ENCODE peak calls at places on chromosomes 5 and 9, in eight cellular contexts. D is cardiac muscle cell, G is IMR-90, L is astrocyte, C is kidney epithelial cell, O is upper lobe of left lung, R is hepatocyte, A is upper lobe of right lung. N is an unnamed sample. For H3K27me3, the result is how much of the 10 kb centered on the place peaks cover.

GRCh38 chr9:126880226-126880946 is 19.9 kb downstream of the ZBTB34 start:
- DNase-seq in D (no peak), G (no peak), L (no peak), C (no peak), O (no peak), R (no peak), A (peak), N (no peak)

GRCh38 chr9:27247756-27248155 is 49.2 kb downstream of the EQTN start:
- DNase-seq in D (peak), G (peak), L (peak), C (no peak), O (no peak), R (peak), A (no peak), N (no peak)

GRCh38 chr5:36908544-36909260 is 32.1 kb downstream of the NIPBL start:
- DNase-seq in D (no peak), G (no peak), L (no peak), C (no peak), O (no peak), R (no peak), A (no peak), N (no peak)

GRCh38 chr5:58751222-58751621 is 168.3 kb downstream of the RAB3C start:
- DNase-seq in D (no peak), G (peak), L (peak), C (peak), O (no peak), R (peak), A (no peak), N (no peak)

GRCh38 chr9:81456431-81456970 is 232.8 kb downstream of the TLE1 start:
- DNase-seq in D (no peak), G (peak), L (peak), C (no peak), O (no peak), R (no peak), A (no peak), N (peak)

GRCh38 chr5:132019857-132020555 is 8.5 kb upstream of the ACSL6 start:
- DNase-seq in D (no peak), G (no peak), L (no peak), C (no peak), O (no peak), R (no peak), A (no peak), N (no peak)

GRCh38 chr5:432201-432927 is 10.6 kb upstream of the EXOC3 start:
- DNase-seq in D (no peak), G (no peak), L (no peak), C (no peak), O (peak), R (no peak), A (peak), N (no peak)

GRCh38 chr5:129622531-129622930 is 125.4 kb upstream of the MINAR2 start:
- DNase-seq in D (no peak), G (no peak), L (no peak), C (no peak), O (no peak), R (no peak), A (no peak), N (no peak)

GRCh38 chr9:128073260-128073886 is 5.3 kb downstream of the SLC25A25 start:
- DNase-seq in D (no peak), G (peak), L (no peak), C (no peak), O (no peak), R (no peak), A (no peak), N (no peak)

DNA sequence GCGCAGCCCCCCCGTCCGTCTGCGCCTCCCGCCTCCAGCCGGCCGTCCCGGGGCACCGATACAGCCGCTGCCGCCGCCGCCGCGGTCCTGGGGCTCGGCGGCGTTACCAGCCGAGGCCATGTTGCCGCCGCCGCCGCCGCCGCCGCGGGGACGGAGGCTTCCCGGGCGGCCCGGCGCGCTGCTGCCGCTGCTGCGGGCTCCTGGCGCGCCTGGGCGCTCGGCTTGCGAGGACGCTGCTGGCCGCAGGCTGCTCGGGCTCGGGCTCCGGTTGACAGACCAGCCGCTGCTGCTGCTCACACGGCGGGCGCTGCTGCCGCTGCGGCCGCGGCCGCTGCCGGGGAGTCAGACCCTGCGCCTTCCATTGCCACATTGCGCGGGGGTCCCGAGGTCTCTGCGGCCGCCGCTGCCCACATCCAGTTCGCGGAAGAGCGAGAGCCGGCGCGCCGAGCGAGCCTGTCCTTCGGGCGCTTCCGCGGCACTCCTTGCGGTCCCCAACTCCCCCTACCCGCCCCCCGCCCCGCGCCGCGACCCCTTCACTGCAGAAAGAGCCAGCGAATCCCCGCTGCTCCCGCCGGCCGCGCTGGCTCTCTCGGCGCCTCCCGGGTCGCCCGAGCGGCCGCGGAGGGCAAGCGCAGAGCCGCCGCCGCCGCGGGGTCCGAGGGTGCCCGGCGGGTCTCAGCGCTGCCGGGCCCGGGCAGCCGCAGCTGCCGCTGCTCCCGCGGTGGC is 8.4 kb downstream of the PTCH1 start:
- DNase-seq in D (no peak), G (no peak), L (no peak), C (no peak), O (peak), R (peak), A (peak), N (no peak)
- H3K4me3 ChIP-seq in D (peak), G (peak), L (peak), C (peak), O (peak), R (peak), A (peak), N (peak)

DNA sequence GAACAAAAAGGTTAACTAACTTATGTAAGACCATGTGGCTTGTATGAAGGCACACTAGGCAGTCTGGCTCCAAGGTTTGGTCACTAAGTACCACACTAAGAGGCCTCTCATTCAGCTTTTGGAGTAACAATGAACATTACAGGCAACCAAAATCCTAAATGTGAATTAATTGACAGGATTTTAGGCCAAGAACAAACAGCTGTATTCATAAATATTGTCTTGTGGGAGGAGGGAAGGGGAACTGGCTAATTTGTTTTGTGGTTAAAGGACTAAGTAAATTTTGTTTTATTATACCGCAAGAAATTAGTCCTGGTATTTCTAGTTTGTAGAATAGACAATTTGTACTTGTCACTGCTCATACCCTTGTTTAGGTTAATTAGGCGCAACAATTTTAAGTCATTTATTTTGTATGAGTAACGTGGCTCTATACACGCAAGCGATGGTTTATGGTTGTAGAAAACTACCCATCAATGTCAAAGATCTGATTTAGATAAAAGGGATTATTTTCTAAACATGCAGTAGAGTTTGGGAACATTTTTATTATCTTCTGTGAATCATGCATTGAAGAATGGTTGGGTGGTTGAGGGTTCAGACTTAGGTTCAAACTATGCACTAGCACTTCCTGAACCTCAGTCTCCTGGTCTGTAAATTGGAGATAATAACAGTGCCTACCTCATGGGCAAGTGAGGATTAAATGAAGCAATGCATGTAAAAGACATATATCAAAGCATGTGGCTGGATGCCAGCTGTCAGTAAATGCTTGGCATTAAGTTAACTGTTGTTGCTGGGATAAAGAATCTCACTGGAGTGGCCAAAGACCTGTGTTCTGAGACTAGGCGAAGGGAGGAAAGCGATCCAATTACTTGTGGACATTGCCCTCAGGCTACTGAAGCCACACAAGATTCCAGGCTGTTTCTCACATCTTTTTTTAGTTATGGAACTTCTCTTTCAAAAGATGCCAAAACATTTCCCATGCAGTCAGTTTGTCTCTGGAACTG is 1.3 kb upstream of the OTULINL start:
- DNase-seq in D (no peak), G (no peak), L (peak), C (no peak), O (no peak), R (peak), A (no peak), N (peak)
- H3K27me3 ChIP-seq in D (half or more), G (half or more), L (under half), C (under half), O (under half), R (under half), A (under half), N (under half)

DNA sequence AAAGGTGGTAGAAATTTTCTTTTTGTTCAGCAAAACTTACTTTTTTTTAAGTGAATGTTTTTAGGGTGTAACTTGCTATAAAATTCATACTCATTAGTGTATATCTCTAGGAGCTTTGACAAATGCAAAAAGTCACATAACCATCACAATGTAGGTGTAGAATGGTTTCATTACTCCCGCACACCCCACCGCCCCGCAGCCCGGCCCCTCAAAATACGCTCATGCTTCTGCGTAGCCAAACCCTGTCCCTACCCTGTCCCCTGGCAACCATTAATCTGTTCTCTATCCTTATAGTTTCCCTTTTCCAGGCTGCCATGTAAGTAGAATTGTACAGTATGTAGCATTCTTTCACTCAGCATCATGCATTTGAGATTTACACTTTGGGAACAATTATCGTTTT is 9.2 kb upstream of the PRLR start:
- DNase-seq in D (no peak), G (no peak), L (no peak), C (no peak), O (peak), R (no peak), A (no peak), N (no peak)
- TF ChIP-seq CTCF in D (no peak), G (no peak), L (no peak), C (no peak), O (no peak), R (no peak), A (no peak), N (no peak)

GRCh38 chr9:93959739-93960154 is 4.6 kb upstream of the BARX1 start:
- DNase-seq in D (no peak), G (no peak), L (no peak), C (no peak), O (no peak), R (no peak), A (no peak), N (no peak)

GRCh38 chr9:93962041-93962440 is 6.9 kb upstream of the BARX1 start:
- DNase-seq in D (no peak), G (no peak), L (no peak), C (no peak), O (no peak), R (no peak), A (no peak), N (no peak)

GRCh38 chr9:93958875-93959682 is 3.9 kb upstream of the BARX1 start:
- DNase-seq in D (no peak), G (peak), L (no peak), C (no peak), O (peak), R (peak), A (peak), N (no peak)

GRCh38 chr9:93960971-93961841 is 6.1 kb upstream of the BARX1 start:
- DNase-seq in D (no peak), G (no peak), L (no peak), C (no peak), O (no peak), R (no peak), A (peak), N (no peak)

DNA sequence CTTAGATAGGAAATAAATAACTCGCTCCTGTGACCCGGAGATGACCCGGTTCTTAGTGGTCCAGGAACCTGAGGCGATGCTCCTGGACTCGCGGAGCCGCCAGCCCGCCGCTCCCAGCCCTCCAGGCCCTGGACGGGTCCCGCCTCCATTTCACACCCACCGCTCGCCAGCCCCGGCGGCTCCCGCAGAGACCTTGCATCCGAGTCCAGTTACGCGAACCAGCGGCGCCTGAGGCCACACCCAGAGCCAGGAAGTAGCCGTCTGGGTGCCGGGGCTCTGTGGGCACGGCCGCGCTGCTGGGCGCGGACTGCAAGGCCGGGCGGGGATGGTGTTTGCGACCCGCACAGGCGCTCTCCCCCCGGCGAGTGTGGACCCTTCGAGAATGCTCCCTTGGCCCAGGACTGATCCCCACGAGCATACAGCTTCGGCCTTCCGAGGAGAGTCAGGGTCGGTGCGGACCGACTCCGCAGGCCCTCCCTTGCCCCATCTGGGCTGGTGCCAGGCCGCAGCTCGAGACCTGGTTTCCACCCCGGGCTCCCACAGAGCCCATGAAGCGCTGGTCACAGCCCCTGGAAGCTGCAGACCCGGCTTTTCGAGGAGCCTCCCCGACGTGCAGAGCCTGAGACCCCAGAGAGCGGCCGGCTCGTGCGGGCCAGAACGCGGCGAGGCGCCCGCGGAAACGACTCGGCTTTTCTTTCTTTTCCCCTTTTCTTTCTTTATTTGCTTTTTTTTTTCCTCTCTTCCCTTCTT is 5.2 kb upstream of the BARX1 start:
- DNase-seq in D (no peak), G (no peak), L (no peak), C (no peak), O (peak), R (peak), A (peak), N (no peak)
- H3K4me3 ChIP-seq in D (no peak), G (no peak), L (no peak), C (no peak), O (no peak), R (no peak), A (no peak), N (no peak)

DNA sequence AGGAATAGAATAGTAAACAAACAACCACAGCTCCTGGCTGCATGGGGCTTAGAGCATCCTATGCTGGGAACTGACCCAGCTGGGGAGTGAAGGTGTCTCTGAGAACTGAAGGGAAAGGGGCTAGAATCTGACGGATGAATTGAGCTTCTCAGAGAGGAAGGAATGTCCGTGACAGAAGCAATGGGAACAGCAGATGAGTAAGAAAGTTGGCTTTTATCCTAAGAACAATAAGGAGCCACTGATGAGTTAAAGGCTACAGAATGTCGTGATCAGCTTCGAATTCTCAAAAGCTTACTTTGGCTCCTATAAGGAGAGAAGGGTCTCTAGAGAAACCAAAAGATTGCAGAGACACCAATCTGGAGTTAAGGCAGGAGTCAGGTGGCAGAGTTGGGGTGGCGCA is 52.6 kb downstream of the EBF1 start:
- DNase-seq in D (no peak), G (peak), L (peak), C (no peak), O (no peak), R (no peak), A (no peak), N (no peak)
- H3K27me3 ChIP-seq in D (under half), G (under half), L (under half), C (under half), O (under half), R (under half), A (under half), N (under half)

DNA sequence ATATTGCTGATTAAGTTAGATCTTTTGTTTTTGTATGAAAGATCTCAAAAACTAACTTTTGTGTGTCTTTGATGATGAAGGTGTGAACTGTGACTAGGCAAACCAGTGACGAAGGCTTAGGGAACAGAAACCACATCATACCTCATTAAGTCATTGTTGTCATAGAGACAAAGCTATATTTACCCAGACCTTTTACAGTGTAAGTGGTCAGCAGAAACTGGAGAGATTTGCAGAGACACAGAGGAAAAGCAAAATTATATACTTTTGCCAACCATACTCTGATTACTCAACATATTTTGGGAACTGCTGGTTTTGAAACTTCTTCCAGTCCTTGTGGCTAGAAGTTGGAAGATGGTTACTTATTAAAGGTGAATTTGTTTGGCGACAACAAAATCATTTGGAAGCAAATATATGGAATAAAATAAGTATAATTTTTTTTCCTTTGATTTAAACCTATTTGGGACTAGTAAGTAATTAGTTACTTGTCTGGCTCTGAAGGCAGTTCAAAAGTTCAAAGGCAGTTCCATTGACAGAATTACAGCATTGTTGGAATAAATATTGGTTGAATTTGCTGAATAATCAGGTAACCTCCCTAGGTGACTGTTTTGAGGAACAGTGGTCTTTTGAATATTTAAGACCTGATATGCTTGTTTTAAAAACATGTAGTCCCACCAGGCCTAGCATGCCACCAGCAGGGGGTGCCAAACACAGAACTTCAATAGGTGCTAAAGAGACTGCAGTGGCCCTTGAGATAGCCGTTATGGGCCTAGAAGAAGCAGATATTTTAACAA is 103.8 kb downstream of the RPS23 start:
- DNase-seq in D (peak), G (peak), L (peak), C (peak), O (no peak), R (peak), A (peak), N (peak)
- TF ChIP-seq CTCF in D (peak), G (peak), L (peak), C (peak), O (peak), R (peak), A (peak), N (peak)

GRCh38 chr9:135075234-135076142 is 12.0 kb upstream of the OLFM1 start:
- DNase-seq in D (peak), G (no peak), L (no peak), C (no peak), O (peak), R (peak), A (peak), N (no peak)
- H3K4me3 ChIP-seq in D (peak), G (peak), L (no peak), C (no peak), O (peak), R (no peak), A (peak), N (peak)

GRCh38 chr9:108776920-108777650 is 78.7 kb downstream of the ACTL7B start:
- DNase-seq in D (no peak), G (peak), L (peak), C (peak), O (no peak), R (no peak), A (no peak), N (no peak)
- H3K27me3 ChIP-seq in D (under half), G (under half), L (half or more), C (under half), O (under half), R (under half), A (under half), N (under half)

DNA sequence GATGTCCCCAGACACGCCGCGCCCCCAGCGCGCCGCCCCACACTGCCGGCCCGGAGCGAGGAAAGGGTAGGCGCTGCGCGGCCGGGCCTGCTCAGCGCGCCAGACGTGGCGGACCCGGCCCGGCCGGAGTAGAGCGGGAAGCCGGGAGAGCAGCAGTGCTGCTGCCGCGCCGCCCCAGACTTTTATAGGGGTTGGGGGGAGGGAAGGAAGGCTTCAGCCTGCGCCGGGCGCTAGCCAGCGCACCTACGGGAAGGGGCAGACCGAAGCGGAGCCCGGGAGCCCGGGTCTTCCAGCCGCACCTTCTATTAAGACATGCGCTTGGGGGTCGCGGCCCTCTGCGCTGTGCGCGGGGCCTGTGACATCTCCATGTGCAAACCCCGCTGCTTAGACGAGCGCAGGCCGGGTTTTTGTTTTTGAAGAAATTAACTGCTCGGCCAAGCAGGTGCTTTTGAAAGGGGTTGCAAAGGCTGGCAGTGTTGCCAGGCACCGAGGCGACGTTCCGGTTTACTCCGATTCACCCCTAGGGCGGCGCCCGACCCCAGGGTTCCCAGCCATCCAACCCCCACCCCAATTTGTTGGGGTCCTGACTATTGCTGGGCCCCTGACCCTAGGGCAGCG is 361 bp upstream of the PAX5 start:
- DNase-seq in D (peak), G (no peak), L (no peak), C (no peak), O (peak), R (peak), A (no peak), N (no peak)
- TF ChIP-seq CTCF in D (no peak), G (no peak), L (no peak), C (peak), O (no peak), R (no peak), A (no peak), N (peak)